ENCODE peak calls at places on chromosomes 6 and 20, in five cellular contexts. F, E, B, Z and Y are unnamed samples.

GRCh38 chr6:2235782-2236495 is 9.5 kb downstream of the GMDS start:
- DNase-seq in E (no peak), F (peak; percentile 61), B (no peak), Z (no peak), Y (no peak)

GRCh38 chr6:12345694-12346058 is 55.5 kb downstream of the EDN1 start:
- DNase-seq in F (no peak), E (no peak), B (no peak), Z (no peak), Y (no peak)

GRCh38 chr20:35595456-35595855 is 20.2 kb upstream of the SPAG4 start:
- DNase-seq in E (no peak), Z (no peak), B (no peak), F (no peak), Y (no peak)

GRCh38 chr6:28337103-28337520 is 1.2 kb upstream of the ZSCAN31 start:
- DNase-seq in Z (no peak), B (no peak), F (no peak), E (peak; percentile 63), Y (no peak)

GRCh38 chr6:46222286-46222685 is 51.5 kb upstream of the ENPP5 start:
- DNase-seq in F (no peak), E (no peak), Z (no peak), B (no peak), Y (no peak)

GRCh38 chr6:21444861-21445260 is 148.7 kb upstream of the SOX4 start:
- DNase-seq in B (no peak), E (no peak), F (no peak), Z (no peak), Y (no peak)

GRCh38 chr20:46568570-46569129 is 18.2 kb upstream of the OCSTAMP start:
- DNase-seq in B (no peak), E (peak; percentile 54), F (peak; percentile 83), Z (no peak), Y (no peak)

GRCh38 chr6:33112148-33112547 is 36.4 kb downstream of the HLA-DPB1 start:
- DNase-seq in F (peak; percentile 62), Z (peak; percentile 68), E (peak; percentile 15), B (peak; percentile 43), Y (no peak)

DNA sequence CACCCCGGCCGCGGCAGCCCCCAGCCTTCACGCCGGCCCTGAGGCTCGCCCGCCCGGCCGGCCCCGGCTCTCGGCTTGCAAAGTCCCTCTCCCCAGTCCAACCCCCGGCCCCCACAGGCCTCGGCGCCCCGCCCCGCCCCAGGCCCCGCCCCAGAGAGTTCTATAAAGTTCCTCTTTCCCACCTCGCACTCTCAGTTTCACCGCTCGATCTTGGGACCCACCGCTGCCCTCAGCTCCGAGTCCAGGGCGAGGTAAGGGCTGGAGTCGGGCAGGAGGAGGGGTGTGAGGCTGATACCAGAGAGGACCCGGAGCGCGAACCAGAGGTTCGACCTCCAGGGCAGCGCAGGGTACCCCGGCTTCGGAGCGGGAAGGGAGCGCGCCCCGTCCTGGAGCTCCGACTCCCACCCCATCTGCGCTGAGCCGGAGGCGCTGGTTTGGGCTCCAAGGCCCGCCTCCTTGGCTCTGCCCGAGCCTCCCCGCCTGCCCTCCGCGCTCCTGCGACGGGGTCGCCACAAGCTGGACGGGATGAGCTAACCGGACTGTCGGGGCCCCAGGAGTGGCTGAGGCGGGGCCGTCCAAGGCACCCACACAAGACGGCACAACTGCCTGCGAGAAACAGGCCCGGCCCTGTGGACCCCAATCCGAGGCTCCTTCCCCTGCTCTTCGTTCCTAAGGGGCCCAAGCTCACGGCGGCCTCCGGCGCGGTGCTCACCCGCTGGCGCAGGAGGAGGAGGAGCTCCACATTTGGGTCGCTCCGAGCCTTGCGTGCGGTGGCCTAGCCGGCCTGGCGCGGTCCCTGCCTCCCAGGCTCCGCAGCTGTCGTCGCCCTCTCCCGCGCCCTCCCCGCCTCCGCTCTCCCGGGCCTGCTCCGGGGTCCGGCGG is at the start of gene IRF4:
- DNase-seq in F (no peak), B (no peak), E (no peak), Z (no peak), Y (no peak)
- TF ChIP-seq POLR2AphosphoS5 in F (no peak), B (no peak), E (no peak), Z (peak; percentile 98), Y (no peak)

DNA sequence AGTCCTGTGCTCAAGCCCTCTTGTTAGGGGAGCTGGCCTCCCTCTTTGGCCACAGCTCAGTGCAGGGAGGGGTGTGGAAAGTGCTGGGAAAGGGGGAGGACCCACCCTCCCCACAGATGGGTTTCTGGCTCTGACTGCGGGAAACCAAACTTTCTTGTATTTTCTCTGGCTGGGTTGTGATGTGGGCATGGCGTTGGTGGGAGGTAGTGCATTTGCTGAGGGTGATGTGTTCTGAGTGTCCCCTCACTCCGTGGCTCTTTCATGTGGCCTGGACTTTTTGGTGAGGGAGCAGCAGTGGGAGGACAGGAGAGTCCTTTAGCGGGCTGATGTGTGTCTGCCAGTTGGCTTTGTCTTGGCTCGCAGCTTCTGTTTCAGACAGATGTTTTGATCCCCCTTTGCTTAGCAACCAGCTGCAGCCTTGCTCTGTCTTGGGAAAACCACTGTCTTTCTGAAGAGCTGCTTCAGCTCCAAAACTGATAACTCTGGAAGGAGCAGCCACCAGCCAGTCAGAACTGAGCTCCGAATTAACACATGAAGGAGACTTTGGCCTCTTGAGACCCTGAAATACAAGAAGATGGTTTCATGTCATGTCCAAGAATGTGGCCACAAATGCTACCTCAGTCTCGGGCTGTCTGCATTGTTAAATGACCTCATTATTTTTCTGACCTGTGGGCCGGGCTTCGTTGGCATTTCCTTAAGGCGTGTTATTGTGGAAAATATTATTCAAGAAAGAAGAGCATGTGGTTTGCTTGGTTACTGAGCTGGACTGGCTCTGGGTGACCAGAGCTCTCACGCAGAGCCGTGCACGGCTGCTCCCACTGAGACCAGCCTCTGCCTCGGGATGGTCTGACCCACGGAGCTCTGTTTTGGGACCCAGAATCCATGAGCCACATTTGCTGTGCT is 21.5 kb downstream of the SYNJ2 start:
- DNase-seq in B (no peak), Z (no peak), E (peak; percentile 37), F (no peak), Y (no peak)
- H3K9ac ChIP-seq in B (peak overlapping the region; percentile 29), Z (no peak overlapping the region), E (peak overlapping the region; percentile 26), F (peak overlapping the region; percentile 42), Y (no peak overlapping the region)

DNA sequence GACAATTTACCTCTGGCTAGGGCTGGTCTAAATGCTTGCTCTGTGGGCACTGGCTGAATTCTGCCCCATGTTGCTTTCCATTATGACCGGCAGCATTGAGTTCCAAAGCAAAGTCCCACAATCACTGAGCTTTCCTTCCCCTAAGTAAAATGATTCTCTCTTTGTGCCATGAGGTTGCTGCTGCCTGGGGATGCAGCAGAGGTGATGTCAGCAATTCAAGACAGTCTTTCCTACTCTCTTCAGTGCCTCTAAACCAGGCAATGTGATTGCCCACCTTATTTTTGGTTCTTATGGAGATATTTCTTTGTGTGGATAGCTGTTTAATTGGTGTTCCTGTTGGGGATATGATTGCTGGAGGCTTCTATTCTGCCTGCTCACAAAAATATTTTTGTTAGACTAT is 1043.9 kb upstream of the EPHA7 start:
- DNase-seq in Z (no peak), F (no peak), E (no peak), B (no peak), Y (no peak)
- TF ChIP-seq POLR2AphosphoS5 in Z (no peak), F (no peak), E (no peak), B (no peak), Y (no peak)

DNA sequence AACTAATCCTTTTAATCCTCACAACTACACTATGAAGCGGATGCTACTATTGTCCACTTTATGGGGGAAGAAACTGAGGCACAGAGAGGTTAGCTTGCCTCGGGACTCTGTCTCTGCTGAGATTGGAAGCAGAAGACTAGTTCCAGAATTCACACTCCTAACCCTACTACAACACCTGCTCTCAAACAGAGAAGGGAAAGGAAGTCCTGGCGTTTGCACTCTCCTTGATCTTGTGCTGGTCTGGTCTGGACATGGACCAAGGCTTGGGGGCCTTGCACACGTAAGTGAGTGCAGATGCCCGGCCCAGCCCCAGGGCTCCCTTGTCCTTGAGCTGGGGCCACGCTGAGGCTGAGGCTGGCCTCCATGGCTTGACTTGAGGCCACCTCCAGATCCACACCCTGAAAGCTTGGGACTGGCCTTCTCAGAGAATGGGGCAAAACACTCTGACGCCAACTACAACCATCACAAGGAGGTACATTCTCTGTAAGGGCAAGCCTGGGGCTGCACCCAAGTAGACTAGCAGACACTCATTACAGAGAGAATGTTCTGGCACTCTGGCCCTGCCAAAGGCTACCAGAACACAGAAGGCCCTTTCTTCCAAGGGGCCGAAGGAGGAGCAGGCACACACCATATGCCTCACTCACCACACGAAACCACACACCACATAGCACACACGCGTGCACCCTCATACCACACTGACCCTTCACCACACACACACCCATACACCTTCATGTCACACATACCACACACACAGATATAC is 33.3 kb upstream of the EZR start:
- DNase-seq in F (no peak), Z (no peak), E (no peak), B (no peak), Y (no peak)
- H3K9ac ChIP-seq in F (no peak overlapping the region), Z (no peak overlapping the region), E (peak overlapping the region; percentile 63), B (peak overlapping the region; percentile 73), Y (no peak overlapping the region)

GRCh38 chr6:14210663-14211595 is 93.4 kb downstream of the CD83 start:
- DNase-seq in F (peak; percentile 98), Z (peak; percentile 48), B (peak; percentile 72), E (peak; percentile 97), Y (peak; percentile 65)
- TF ChIP-seq POLR2AphosphoS5 in F (peak; percentile 19), Z (no peak), B (peak; percentile 72), E (peak; percentile 29), Y (no peak)

DNA sequence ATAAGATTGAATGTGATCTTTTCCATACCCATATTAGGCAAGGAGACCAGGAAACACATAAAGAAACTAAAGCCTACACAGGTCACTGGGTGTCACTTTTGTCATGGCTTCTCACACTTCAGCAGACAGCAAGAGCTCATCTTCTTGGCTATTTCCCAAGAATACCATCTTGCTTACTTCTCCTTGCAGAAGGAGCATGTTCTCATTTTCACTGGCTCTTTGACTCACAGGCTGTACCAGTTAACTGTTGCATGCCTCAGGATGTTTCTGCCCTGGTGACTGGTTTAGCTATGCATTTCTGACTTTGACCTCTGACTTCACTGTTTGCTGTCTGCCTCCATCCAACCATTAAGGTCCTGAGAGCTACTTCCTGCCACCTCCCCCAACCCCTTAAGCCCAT is 40.3 kb upstream of the OGFRL1 start:
- DNase-seq in F (no peak), Z (peak; percentile 48), B (no peak), E (no peak), Y (no peak)
- H3K9ac ChIP-seq in F (no peak overlapping the region), Z (no peak overlapping the region), B (no peak overlapping the region), E (no peak overlapping the region), Y (no peak overlapping the region)

GRCh38 chr6:106702451-106703110 is 73.2 kb downstream of the QRSL1 start:
- DNase-seq in B (no peak), Z (peak; percentile 86), E (no peak), F (no peak), Y (no peak)
- TF ChIP-seq POLR2AphosphoS5 in B (no peak), Z (no peak), E (no peak), F (no peak), Y (no peak)